ENCODE peak calls at places on chromosomes 11 and 22, in eight cellular contexts. J is CD4-positive, alpha-beta memory T cell; F is GM23248; R is thoracic aorta; L is fibroblast of mammary gland; W is Peyer's patch; V is A549; N is fibroblast of villous mesenchyme. O is an unnamed sample.

GRCh38 chr22:32665676-32666075 is 135.8 kb upstream of the TIMP3 start:
- DNase-seq in J (no peak), F (peak; percentile 33), R (no peak), L (peak; percentile 67), W (no peak), V (no peak), N (peak; percentile 74), O (no peak)

GRCh38 chr11:12171921-12172320 is 61.5 kb downstream of the MICAL2 start:
- DNase-seq in J (no peak), F (no peak), R (no peak), L (no peak), W (no peak), V (no peak), N (no peak), O (no peak)

GRCh38 chr11:68976095-68976494 is 4.7 kb downstream of the MRGPRD start:
- DNase-seq in J (no peak), F (no peak), R (no peak), L (no peak), W (no peak), V (no peak), N (no peak), O (no peak)

GRCh38 chr11:46330154-46330886 is 16.9 kb upstream of the DGKZ start:
- DNase-seq in J (no peak), F (no peak), R (no peak), L (no peak), W (no peak), V (no peak), N (peak; percentile 37), O (no peak)

GRCh38 chr22:19663286-19663815 is 51.0 kb upstream of the SEPTIN5 start:
- DNase-seq in J (no peak), F (peak; percentile 93), R (no peak), L (peak; percentile 83), W (no peak), V (no peak), N (peak; percentile 57), O (peak; percentile 50)

GRCh38 chr11:33560729-33561128 is 139.9 kb downstream of the C11orf91 start:
- DNase-seq in J (no peak), F (no peak), R (no peak), L (no peak), W (no peak), V (no peak), N (no peak), O (no peak)

GRCh38 chr11:11798586-11799438 is 43.0 kb upstream of the USP47 start:
- DNase-seq in J (peak; percentile 68), F (peak; percentile 81), R (no peak), L (peak; percentile 77), W (peak; percentile 81), V (peak; percentile 78), N (peak; percentile 81), O (no peak)

GRCh38 chr11:68806931-68807844 is 34.5 kb downstream of the CPT1A start:
- DNase-seq in J (no peak), F (peak; percentile 78), R (no peak), L (peak; percentile 83), W (no peak), V (no peak), N (peak; percentile 78), O (peak; percentile 57)

GRCh38 chr11:32113200-32113599 is 22.3 kb downstream of the RCN1 start:
- DNase-seq in J (no peak), F (no peak), R (no peak), L (peak; percentile 80), W (no peak), V (no peak), N (peak; percentile 65), O (no peak)

GRCh38 chr22:20881231-20881630 is 22.4 kb downstream of the SNAP29 start:
- DNase-seq in J (no peak), F (peak; percentile 57), R (no peak), L (peak; percentile 16), W (no peak), V (no peak), N (no peak), O (no peak)

GRCh38 chr11:131764126-131764525 is 393.7 kb downstream of the NTM start:
- DNase-seq in J (no peak), F (no peak), R (no peak), L (no peak), W (no peak), V (no peak), N (no peak), O (no peak)

DNA sequence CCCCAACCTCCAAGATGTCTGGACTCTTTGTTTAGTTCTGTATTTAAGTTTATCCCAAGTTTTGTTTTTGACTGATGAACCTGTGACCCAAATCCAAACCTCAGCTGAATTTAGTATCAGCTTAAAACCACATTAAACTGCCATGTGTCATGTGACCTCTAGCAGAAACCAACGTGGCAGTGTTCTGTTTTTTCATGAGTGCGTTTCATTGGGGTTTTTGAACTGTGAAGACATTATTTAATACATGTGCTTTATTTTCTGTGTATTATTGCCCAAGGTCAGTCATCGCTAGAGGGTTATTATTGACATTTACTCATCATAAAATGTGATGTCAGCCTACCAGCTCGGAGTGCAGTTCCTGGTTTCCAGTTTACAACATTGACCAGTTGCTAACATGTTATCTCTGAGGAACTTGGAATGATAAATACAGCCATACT is 1.8 kb downstream of the TLCD5 start:
- DNase-seq in J (no peak), F (no peak), R (no peak), L (peak; percentile 62), W (no peak), V (peak; percentile 35), N (peak; percentile 80), O (peak; percentile 73)
- H3K4me3 ChIP-seq in J (no peak overlapping the region), F (peak overlapping the region; percentile 84), R (peak overlapping the region; percentile 95), L (peak overlapping the region; percentile 20), W (no peak overlapping the region), V (no peak overlapping the region), N (peak overlapping the region; percentile 25), O (no peak overlapping the region)

DNA sequence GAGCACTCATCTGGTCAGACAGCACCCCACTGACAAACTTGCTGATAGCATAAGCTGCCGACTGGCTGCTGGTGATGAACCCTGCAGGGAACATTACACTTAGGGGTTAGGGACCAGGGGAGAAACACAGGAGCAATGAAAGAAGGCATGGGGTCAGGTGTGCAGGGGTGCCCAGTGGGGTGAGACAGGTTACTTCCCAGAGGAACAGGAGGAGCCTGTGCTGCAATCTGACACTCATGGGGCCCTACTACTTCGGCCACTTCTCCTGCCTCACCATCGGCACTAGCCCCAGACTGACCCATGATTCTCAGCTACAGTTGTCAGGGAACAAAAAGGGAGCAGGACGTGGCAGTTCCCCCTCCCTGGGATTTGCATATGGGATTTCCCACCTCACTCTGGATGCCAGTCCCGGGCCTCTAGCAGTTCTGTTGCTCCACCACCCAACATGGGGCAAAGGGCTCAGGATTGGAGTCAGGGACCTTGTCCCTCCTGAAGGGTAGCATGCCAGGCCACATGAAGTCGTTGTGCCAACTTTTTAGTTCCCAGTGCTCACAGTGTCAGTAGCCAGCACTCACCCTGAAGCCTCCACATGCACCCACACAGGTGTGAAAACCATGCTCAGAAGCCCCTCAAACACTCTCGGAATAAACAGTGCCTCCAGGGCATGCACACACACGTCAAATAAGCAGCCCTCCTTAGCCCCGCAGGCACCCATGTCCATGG is 2.2 kb downstream of the SLC37A4 start:
- DNase-seq in J (no peak), F (no peak), R (no peak), L (no peak), W (peak; percentile 66), V (no peak), N (no peak), O (no peak)
- H3K4me3 ChIP-seq in J (peak overlapping the region; percentile 3), F (no peak overlapping the region), R (no peak overlapping the region), L (no peak overlapping the region), W (peak overlapping the region; percentile 75), V (no peak overlapping the region), N (no peak overlapping the region), O (peak overlapping the region; percentile 86)

GRCh38 chr11:64251986-64252837 is 882 bp downstream of the PLCB3 start:
- DNase-seq in J (no peak), F (peak; percentile 81), R (no peak), L (no peak), W (peak; percentile 89), V (no peak), N (no peak), O (no peak)

GRCh38 chr11:64254326-64254725 is 3.0 kb downstream of the PLCB3 start:
- DNase-seq in J (no peak), F (no peak), R (no peak), L (no peak), W (no peak), V (no peak), N (no peak), O (no peak)

GRCh38 chr11:64251722-64251985 is 324 bp downstream of the PLCB3 start:
- DNase-seq in J (no peak), F (no peak), R (no peak), L (no peak), W (no peak), V (no peak), N (no peak), O (no peak)

GRCh38 chr11:64253481-64253880 is 2.2 kb downstream of the PLCB3 start:
- DNase-seq in J (no peak), F (peak; percentile 46), R (no peak), L (no peak), W (no peak), V (no peak), N (no peak), O (no peak)

DNA sequence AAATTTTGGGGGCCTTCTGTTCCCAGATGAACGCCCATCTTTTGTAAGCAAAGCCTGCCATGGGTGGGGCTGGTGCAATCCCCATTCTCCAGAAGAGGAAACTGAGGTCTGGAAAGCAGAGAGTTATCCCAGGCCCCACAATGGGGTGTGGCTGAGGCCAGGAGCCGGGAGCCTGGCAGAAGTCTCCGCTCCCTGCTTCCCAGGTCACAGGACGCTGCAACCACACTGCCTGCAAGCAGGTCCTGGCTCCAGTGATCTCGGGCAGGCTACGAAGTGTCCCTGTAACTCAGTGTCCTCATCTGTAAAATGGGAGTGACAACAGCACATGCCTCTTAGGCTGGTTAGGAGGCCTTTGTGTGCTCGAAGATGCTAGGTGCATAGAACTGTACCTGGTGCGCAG is 1.7 kb downstream of the PLCB3 start:
- DNase-seq in J (no peak), F (no peak), R (no peak), L (no peak), W (no peak), V (no peak), N (no peak), O (no peak)
- H3K4me3 ChIP-seq in J (no peak overlapping the region), F (peak overlapping the region; percentile 91), R (peak overlapping the region; percentile 82), L (no peak overlapping the region), W (peak overlapping the region; percentile 99), V (no peak overlapping the region), N (peak overlapping the region; percentile 84), O (no peak overlapping the region)

DNA sequence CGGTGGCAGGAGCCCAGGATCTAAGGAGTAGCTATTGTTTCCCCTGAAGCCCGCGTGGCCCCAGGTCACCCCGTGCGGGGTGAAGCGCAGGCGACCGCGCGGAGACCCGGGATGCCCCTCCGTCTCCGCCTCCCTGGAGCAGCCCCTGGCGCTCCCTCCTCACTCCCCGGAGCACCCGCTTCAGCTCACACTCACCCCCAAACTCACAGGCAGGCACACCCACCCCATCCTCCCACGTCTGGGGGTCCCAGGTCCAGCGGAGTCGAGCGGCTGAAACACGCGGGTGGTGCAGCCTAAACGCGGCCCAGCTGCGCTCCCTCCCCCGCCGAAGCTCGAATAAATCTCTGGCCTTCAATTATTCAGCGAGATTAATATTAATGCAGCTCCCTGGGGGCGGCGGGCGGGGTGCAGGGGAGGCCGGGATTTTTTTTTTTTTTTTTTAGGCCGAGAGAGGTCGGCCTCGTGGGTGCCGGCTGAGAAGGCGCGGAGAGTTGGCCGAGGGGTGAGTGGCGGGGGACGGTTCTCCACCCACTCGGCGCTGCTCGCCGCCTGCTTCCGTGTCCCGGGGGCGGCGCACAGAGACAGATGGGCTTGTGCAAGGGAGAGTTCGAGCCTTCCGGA is 465 bp upstream of the SLC1A2 start:
- DNase-seq in J (no peak), F (peak; percentile 52), R (no peak), L (peak; percentile 17), W (no peak), V (no peak), N (no peak), O (no peak)
- H3K4me3 ChIP-seq in J (no peak overlapping the region), F (peak overlapping the region; percentile 73), R (peak overlapping the region; percentile 70), L (peak overlapping the region; percentile 43), W (peak overlapping the region; percentile 45), V (peak overlapping the region; percentile 58), N (peak overlapping the region; percentile 35), O (peak overlapping the region; percentile 38)

O was measured in LNCaP clone FGC.